ENCODE peak calls at places on chromosomes 4 and X, in seven cellular contexts. G, V, R, D, Z, Q and W are unnamed samples.

GRCh38 chr4:102543030-102543505 is 41.9 kb downstream of the NFKB1 start:
- DNase-seq in G (no peak), V (no peak), R (peak), D (no peak), Z (no peak), Q (no peak), W (no peak)

GRCh38 chrX:43644124-43644701 is 11.9 kb upstream of the MAOA start:
- DNase-seq in G (peak), V (no peak), R (no peak), D (no peak), Z (no peak), Q (no peak), W (no peak)

GRCh38 chr4:1723131-1723801 is 1.9 kb downstream of the TACC3 start:
- DNase-seq in G (no peak), V (peak), R (peak), D (no peak), Z (no peak), Q (no peak), W (no peak)

GRCh38 chrX:149825424-149825823 is 43.7 kb downstream of the MAGEA9 start:
- DNase-seq in G (peak), V (peak), R (no peak), D (no peak), Z (peak), Q (peak), W (no peak)

GRCh38 chrX:16665089-16665488 is 15.1 kb downstream of the S100G start:
- DNase-seq in G (no peak), V (no peak), R (no peak), D (no peak), Z (no peak), Q (no peak), W (no peak)

GRCh38 chr4:33061727-33062126 is 2341.6 kb downstream of the PCDH7 start:
- DNase-seq in G (no peak), V (no peak), R (no peak), D (no peak), Z (peak), Q (no peak), W (no peak)

GRCh38 chr4:102036619-102037376 is 246.3 kb downstream of the BANK1 start:
- DNase-seq in G (no peak), V (no peak), R (no peak), D (no peak), Z (peak), Q (no peak), W (no peak)

GRCh38 chr4:111037591-111037990 is 414.7 kb upstream of the PITX2 start:
- DNase-seq in G (no peak), V (no peak), R (no peak), D (no peak), Z (no peak), Q (no peak), W (no peak)

GRCh38 chr4:157664726-157665125 is 444.2 kb downstream of the GRIA2 start:
- DNase-seq in G (no peak), V (no peak), R (no peak), D (no peak), Z (no peak), Q (no peak), W (no peak)

GRCh38 chrX:31279359-31279758 is 207.5 kb upstream of the FTHL17 start:
- DNase-seq in G (peak), V (no peak), R (no peak), D (no peak), Z (no peak), Q (no peak), W (no peak)

GRCh38 chr4:178090640-178091411 is 648.6 kb upstream of the AGA start:
- DNase-seq in G (no peak), V (no peak), R (no peak), D (no peak), Z (no peak), Q (no peak), W (no peak)

GRCh38 chr4:100590308-100590707 is 72.5 kb upstream of the EMCN start:
- DNase-seq in G (no peak), V (no peak), R (no peak), D (no peak), Z (no peak), Q (no peak), W (no peak)

GRCh38 chrX:125846251-125846650 is 319.8 kb downstream of the DCAF12L2 start:
- DNase-seq in G (no peak), V (no peak), R (no peak), D (no peak), Z (no peak), Q (no peak), W (no peak)

GRCh38 chr4:32858971-32859370 is 2138.8 kb downstream of the PCDH7 start:
- DNase-seq in G (peak), V (no peak), R (no peak), D (no peak), Z (no peak), Q (no peak), W (no peak)

GRCh38 chr4:159395693-159396092 is 292.8 kb downstream of the RAPGEF2 start:
- DNase-seq in G (no peak), V (no peak), R (no peak), D (no peak), Z (no peak), Q (no peak), W (no peak)

GRCh38 chrX:39301041-39301440 is 499.8 kb downstream of the MID1IP1 start:
- DNase-seq in G (no peak), V (no peak), R (no peak), D (no peak), Z (no peak), Q (no peak), W (no peak)

GRCh38 chr4:86129546-86129945 is 230.3 kb downstream of the MAPK10 start:
- DNase-seq in G (no peak), V (no peak), R (no peak), D (no peak), Z (no peak), Q (no peak), W (no peak)

GRCh38 chrX:15948318-15948660 is 93.7 kb upstream of the AP1S2 start:
- DNase-seq in G (no peak), V (no peak), R (no peak), D (no peak), Z (no peak), Q (no peak), W (no peak)

GRCh38 chr4:127936974-127937373 is 28.0 kb downstream of the MFSD8 start:
- DNase-seq in G (no peak), V (no peak), R (no peak), D (no peak), Z (no peak), Q (no peak), W (no peak)

GRCh38 chr4:48538358-48538757 is 48.3 kb downstream of the ZAR1 start:
- DNase-seq in G (no peak), V (no peak), R (no peak), D (no peak), Z (no peak), Q (no peak), W (no peak)

GRCh38 chr4:13627185-13627605 is 330 bp downstream of the BOD1L1 start:
- DNase-seq in G (no peak), V (peak), R (no peak), D (no peak), Z (no peak), Q (peak), W (no peak)

GRCh38 chr4:146142768-146143167 is 32.8 kb upstream of the LSM6 start:
- DNase-seq in G (no peak), V (no peak), R (no peak), D (peak), Z (no peak), Q (no peak), W (no peak)

GRCh38 chrX:153688900-153689590 is 1.3 kb downstream of the SLC6A8 start:
- DNase-seq in G (no peak), V (no peak), R (no peak), D (no peak), Z (no peak), Q (no peak), W (no peak)

GRCh38 chrX:149511081-149511480 is 6.0 kb upstream of the IDS start:
- DNase-seq in G (no peak), V (no peak), R (no peak), D (no peak), Z (no peak), Q (no peak), W (no peak)

GRCh38 chrX:45760187-45760742 is 559.6 kb upstream of the DIPK2B start:
- DNase-seq in G (no peak), V (no peak), R (no peak), D (no peak), Z (no peak), Q (no peak), W (no peak)

GRCh38 chr4:8393593-8394038 is 46.9 kb downstream of the ACOX3 start:
- DNase-seq in G (peak), V (no peak), R (no peak), D (peak), Z (no peak), Q (no peak), W (no peak)

GRCh38 chrX:39894626-39895025 is 203.1 kb downstream of the BCOR start:
- DNase-seq in G (peak), V (no peak), R (no peak), D (no peak), Z (no peak), Q (no peak), W (no peak)

GRCh38 chrX:39813631-39814246 is 284.0 kb downstream of the BCOR start:
- DNase-seq in G (peak), V (peak), R (no peak), D (peak), Z (no peak), Q (no peak), W (peak)

GRCh38 chr4:134024251-134024650 is 177.3 kb downstream of the PABPC4L start:
- DNase-seq in G (peak), V (no peak), R (no peak), D (no peak), Z (peak), Q (no peak), W (no peak)

GRCh38 chr4:39458505-39459300 is at the start of the genes LIAS and RPL9:
- DNase-seq in G (peak), V (peak), R (peak), D (peak), Z (peak), Q (peak), W (peak)

GRCh38 chrX:101347859-101348451 is 587 bp downstream of the TIMM8A start:
- DNase-seq in G (peak), V (no peak), R (peak), D (no peak), Z (no peak), Q (no peak), W (no peak)

GRCh38 chr4:149072359-149072758 is 630.1 kb upstream of the NR3C2 start:
- DNase-seq in G (no peak), V (no peak), R (no peak), D (no peak), Z (no peak), Q (no peak), W (no peak)

GRCh38 chr4:54547299-54548097 is 110.3 kb upstream of the KIT start:
- DNase-seq in G (no peak), V (no peak), R (no peak), D (no peak), Z (no peak), Q (no peak), W (no peak)

GRCh38 chr4:140654516-140654855 is 85.7 kb upstream of the UCP1 start:
- DNase-seq in G (no peak), V (no peak), R (no peak), D (no peak), Z (no peak), Q (no peak), W (no peak)

GRCh38 chr4:41339812-41340809 is 83.4 kb downstream of the UCHL1 start:
- DNase-seq in G (peak), V (no peak), R (no peak), D (no peak), Z (no peak), Q (no peak), W (no peak)

GRCh38 chr4:42397635-42398447 is 553 bp downstream of the SHISA3 start:
- DNase-seq in G (no peak), V (peak), R (peak), D (no peak), Z (peak), Q (no peak), W (no peak)

GRCh38 chr4:31538877-31539276 is 818.7 kb downstream of the PCDH7 start:
- DNase-seq in G (no peak), V (no peak), R (no peak), D (no peak), Z (no peak), Q (no peak), W (no peak)

GRCh38 chrX:107766470-107767140 is 9.0 kb downstream of the TSC22D3 start:
- DNase-seq in G (no peak), V (no peak), R (no peak), D (no peak), Z (no peak), Q (no peak), W (no peak)

GRCh38 chrX:69564665-69565064 is 51.2 kb upstream of the EDA start:
- DNase-seq in G (no peak), V (no peak), R (no peak), D (no peak), Z (no peak), Q (no peak), W (no peak)